ENCODE peak calls at places on chromosomes 1 and 21, in six cellular contexts. T is left ventricle myocardium inferior, R is GM23248, H is PC-3, V is esophagus squamous epithelium, B is aorta. Q is an unnamed sample. For H3K4me1, the result is how much of the 10 kb centered on the place peaks cover.

GRCh38 chr1:17466359-17466758 is 26.9 kb upstream of the RCC2 start:
- DNase-seq in T (no peak), R (no peak), H (no peak), V (no peak), B (no peak), Q (no peak)

GRCh38 chr1:121525355-121525754 is 340.6 kb downstream of the SRGAP2C start:
- DNase-seq in T (no peak), R (no peak), H (no peak), V (no peak), B (no peak), Q (no peak)

GRCh38 chr1:6454856-6455751 is 10.9 kb downstream of the TNFRSF25 start:
- DNase-seq in T (no peak), R (peak), H (no peak), V (no peak), B (no peak), Q (peak)

GRCh38 chr1:10687782-10688408 is 108.6 kb downstream of the CASZ1 start:
- DNase-seq in T (no peak), R (peak), H (no peak), V (no peak), B (no peak), Q (peak)

GRCh38 chr21:17903029-17903806 is 84.1 kb upstream of the C21orf91 start:
- DNase-seq in T (no peak), R (peak), H (peak), V (no peak), B (no peak), Q (peak)

GRCh38 chr1:67970088-67970487 is 80.3 kb downstream of the DIRAS3 start:
- DNase-seq in T (no peak), R (peak), H (peak), V (no peak), B (no peak), Q (peak)

GRCh38 chr1:109277434-109278204 is 5.3 kb downstream of the PSRC1 start:
- DNase-seq in T (peak), R (peak), H (peak), V (peak), B (peak), Q (peak)

GRCh38 chr1:241470908-241471610 is 48.5 kb downstream of the FH start:
- DNase-seq in T (no peak), R (no peak), H (no peak), V (no peak), B (no peak), Q (no peak)

GRCh38 chr1:175863291-175864050 is 120.1 kb upstream of the TNR start:
- DNase-seq in T (no peak), R (no peak), H (no peak), V (no peak), B (no peak), Q (no peak)

GRCh38 chr1:32984090-32984828 is 19.6 kb upstream of the RNF19B start:
- DNase-seq in T (no peak), R (peak), H (no peak), V (no peak), B (no peak), Q (no peak)

GRCh38 chr1:151327223-151327902 is at the start of gene PI4KB:
- DNase-seq in T (peak), R (peak), H (peak), V (peak), B (peak), Q (peak)

GRCh38 chr1:94819945-94820746 is at the start of gene SLC44A3:
- DNase-seq in T (peak), R (peak), H (peak), V (no peak), B (peak), Q (peak)

GRCh38 chr1:212655668-212656440 is 43.8 kb downstream of the BATF3 start:
- DNase-seq in T (no peak), R (peak), H (peak), V (no peak), B (no peak), Q (peak)

GRCh38 chr1:39639333-39640130 is at the start of gene HEYL:
- DNase-seq in T (peak), R (peak), H (no peak), V (no peak), B (peak), Q (no peak)

GRCh38 chr1:22808846-22809501 is 98.3 kb downstream of the EPHB2 start:
- DNase-seq in T (peak), R (peak), H (peak), V (no peak), B (peak), Q (peak)

GRCh38 chr1:22808186-22808845 is 97.7 kb downstream of the EPHB2 start:
- DNase-seq in T (no peak), R (peak), H (peak), V (no peak), B (no peak), Q (no peak)

GRCh38 chr1:22805672-22806038 is 95.0 kb downstream of the EPHB2 start:
- DNase-seq in T (no peak), R (no peak), H (no peak), V (no peak), B (no peak), Q (no peak)

GRCh38 chr1:22806584-22806983 is 95.9 kb downstream of the EPHB2 start:
- DNase-seq in T (no peak), R (no peak), H (no peak), V (no peak), B (no peak), Q (no peak)

GRCh38 chr1:22807340-22807739 is 96.7 kb downstream of the EPHB2 start:
- DNase-seq in T (no peak), R (no peak), H (no peak), V (no peak), B (no peak), Q (no peak)
- H3K4me1 ChIP-seq in T (under half), R (under half), H (under half), V (under half), B (under half), Q (under half)

GRCh38 chr1:114025609-114026401 is 46.5 kb downstream of the OLFML3 start:
- DNase-seq in T (no peak), R (peak), H (no peak), V (no peak), B (no peak), Q (no peak)
- H3K4me1 ChIP-seq in T (under half), R (under half), H (under half), V (under half), B (under half), Q (under half)

DNA sequence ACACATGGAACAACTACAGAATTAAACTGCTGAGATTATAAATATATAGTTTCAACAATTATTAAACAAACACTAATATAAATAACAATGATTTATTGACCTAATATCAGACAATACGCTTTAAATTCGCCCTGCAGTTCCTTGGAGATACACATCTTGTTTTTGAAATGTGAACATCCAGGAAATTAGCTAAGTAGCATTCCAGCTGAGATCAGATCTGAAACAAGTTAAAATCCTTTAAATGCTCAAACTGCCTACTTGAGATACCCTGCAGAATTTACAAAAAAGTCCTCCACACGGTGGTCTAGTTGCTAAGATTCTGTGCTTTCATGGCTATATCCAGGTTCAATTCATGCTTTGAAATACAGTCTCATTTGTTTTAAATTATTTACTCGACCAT is 101.4 kb upstream of the OLFM3 start:
- DNase-seq in T (no peak), R (no peak), H (no peak), V (no peak), B (no peak), Q (no peak)
- H3K4me1 ChIP-seq in T (under half), R (under half), H (under half), V (under half), B (under half), Q (under half)

GRCh38 chr1:31580891-31581603 is 4.7 kb downstream of the TINAGL1 start:
- DNase-seq in T (no peak), R (no peak), H (no peak), V (no peak), B (no peak), Q (no peak)
- H3K4me1 ChIP-seq in T (half or more), R (under half), H (half or more), V (under half), B (under half), Q (half or more)

Q was measured in adipocyte.